ENCODE peak calls at places on chromosomes 3 and 15, in seven cellular contexts. H is bronchial epithelial cell; Q is activated effector memory CD4-positive, alpha-beta T cell treated with anti-CD3 and anti-CD28 coated beads, Interleukin-2, amount 50 U/mL, for 16 hours; F is AG08395; N is upper lobe of left lung; S is neural crest cell; C is HT1080. O is an unnamed sample.

GRCh38 chr3:47669026-47669749 is 90.5 kb upstream of the CSPG5 start:
- DNase-seq in H (peak), Q (no peak), F (no peak), N (no peak), S (no peak), C (peak), O (no peak)

GRCh38 chr3:168165390-168166269 is 69.9 kb upstream of the GOLIM4 start:
- DNase-seq in H (peak), Q (no peak), F (peak), N (peak), S (peak), C (peak), O (peak)

GRCh38 chr3:30112904-30113484 is 493.4 kb upstream of the TGFBR2 start:
- DNase-seq in H (peak), Q (no peak), F (peak), N (no peak), S (no peak), C (peak), O (no peak)

GRCh38 chr15:74382004-74382816 is 14.8 kb upstream of the CYP11A1 start:
- DNase-seq in H (peak), Q (peak), F (peak), N (peak), S (peak), C (peak), O (peak)

GRCh38 chr3:175041369-175041768 is 182.2 kb downstream of the NAALADL2 start:
- DNase-seq in H (no peak), Q (no peak), F (no peak), N (no peak), S (no peak), C (no peak), O (no peak)

GRCh38 chr3:181009225-181009624 is 19.7 kb upstream of the DNAJC19 start:
- DNase-seq in H (no peak), Q (no peak), F (no peak), N (no peak), S (no peak), C (no peak), O (no peak)

GRCh38 chr3:127775398-127776109 is 46.8 kb downstream of the MGLL start:
- DNase-seq in H (no peak), Q (no peak), F (peak), N (peak), S (peak), C (no peak), O (no peak)

GRCh38 chr3:149016669-149017541 is 25.6 kb downstream of the GYG1 start:
- DNase-seq in H (peak), Q (no peak), F (peak), N (no peak), S (no peak), C (peak), O (no peak)

GRCh38 chr3:39937874-39938273 is 128.5 kb downstream of the MYRIP start:
- DNase-seq in H (no peak), Q (no peak), F (no peak), N (no peak), S (no peak), C (no peak), O (no peak)

GRCh38 chr15:66854012-66854965 is 152.3 kb downstream of the SMAD6 start:
- DNase-seq in H (no peak), Q (peak), F (no peak), N (peak), S (no peak), C (no peak), O (no peak)

GRCh38 chr3:168989396-168989795 is 674.1 kb downstream of the MECOM start:
- DNase-seq in H (peak), Q (no peak), F (no peak), N (no peak), S (no peak), C (no peak), O (no peak)

GRCh38 chr15:59013246-59013645 is 25.8 kb downstream of the RNF111 start:
- DNase-seq in H (no peak), Q (no peak), F (no peak), N (no peak), S (no peak), C (no peak), O (no peak)

GRCh38 chr15:61871926-61872522 is 188.2 kb downstream of the VPS13C start:
- DNase-seq in H (peak), Q (no peak), F (peak), N (no peak), S (no peak), C (peak), O (no peak)

GRCh38 chr3:71168043-71168720 is 415.3 kb downstream of the FOXP1 start:
- DNase-seq in H (no peak), Q (no peak), F (no peak), N (no peak), S (no peak), C (no peak), O (no peak)

GRCh38 chr15:75648156-75649000 is 666 bp downstream of the SNX33 start:
- DNase-seq in H (no peak), Q (no peak), F (peak), N (peak), S (no peak), C (no peak), O (no peak)

GRCh38 chr3:77772459-77772858 is 732.6 kb downstream of the ROBO2 start:
- DNase-seq in H (peak), Q (no peak), F (no peak), N (no peak), S (no peak), C (no peak), O (no peak)

GRCh38 chr15:74482661-74483060 is 21.7 kb upstream of the UBL7 start:
- DNase-seq in H (no peak), Q (no peak), F (peak), N (no peak), S (no peak), C (no peak), O (peak)

GRCh38 chr3:19396726-19397125 is 248.4 kb downstream of the KCNH8 start:
- DNase-seq in H (no peak), Q (no peak), F (no peak), N (no peak), S (no peak), C (no peak), O (no peak)

GRCh38 chr15:39140060-39140604 is 440.7 kb upstream of the THBS1 start:
- DNase-seq in H (peak), Q (no peak), F (peak), N (no peak), S (no peak), C (peak), O (no peak)

GRCh38 chr15:36591534-36592411 is 12.3 kb downstream of the CDIN1 start:
- DNase-seq in H (peak), Q (no peak), F (peak), N (no peak), S (no peak), C (no peak), O (no peak)

GRCh38 chr3:191997579-191998268 is 536.8 kb downstream of the PYDC2 start:
- DNase-seq in H (no peak), Q (no peak), F (no peak), N (no peak), S (no peak), C (no peak), O (peak)

GRCh38 chr3:186931487-186932280 is 1.4 kb downstream of the ST6GAL1 start:
- DNase-seq in H (peak), Q (peak), F (no peak), N (peak), S (peak), C (no peak), O (no peak)

GRCh38 chr3:101720851-101721649 is 3.4 kb upstream of the CEP97 start:
- DNase-seq in H (peak), Q (no peak), F (peak), N (no peak), S (no peak), C (no peak), O (no peak)

GRCh38 chr3:117052356-117052755 is 342.8 kb downstream of the TUSC7 start:
- DNase-seq in H (no peak), Q (no peak), F (peak), N (no peak), S (no peak), C (peak), O (no peak)

GRCh38 chr3:49872801-49873281 is 3.1 kb upstream of the CAMKV start:
- DNase-seq in H (no peak), Q (peak), F (no peak), N (no peak), S (no peak), C (peak), O (no peak)